ENCODE peak calls at places on chromosomes 7 and 10, in five cellular contexts. A is amygdala; Y is GM19239; E is activated T-cell treated with anti-CD3 and anti-CD28 coated beads, Interleukin-2, amount 50 U/mL, for 4 hours; F is stimulated activated CD4-positive, alpha-beta T cell treated with anti-CD3 and anti-CD28 coated beads, TNF-alpha, amount 100 ng/mL, for 48 hours. Q is an unnamed sample.

GRCh38 chr10:33801705-33802104 is 467.2 kb upstream of the NRP1 start:
- DNase-seq in Y (no peak), A (no peak), F (no peak), E (no peak), Q (no peak)

GRCh38 chr10:124700293-124701037 is 43.7 kb downstream of the FAM53B start:
- DNase-seq in A (no peak), F (no peak), E (no peak), Y (no peak), Q (no peak)

GRCh38 chr7:28236560-28236959 is 56.0 kb upstream of the JAZF1 start:
- DNase-seq in E (no peak), F (no peak), Y (no peak), A (no peak), Q (no peak)

GRCh38 chr10:132355297-132355696 is 23.3 kb downstream of the LRRC27 start:
- DNase-seq in E (no peak), F (no peak), Y (no peak), A (no peak), Q (no peak)

GRCh38 chr7:117993377-117994003 is 120.2 kb upstream of the CTTNBP2 start:
- DNase-seq in E (no peak), F (no peak), Y (peak; percentile 6), A (peak; percentile 32), Q (no peak)

GRCh38 chr10:30784521-30784895 is 155.0 kb upstream of the LYZL2 start:
- DNase-seq in A (no peak), F (no peak), Y (no peak), E (no peak), Q (no peak)

GRCh38 chr10:48493083-48493871 is 111.6 kb downstream of the ARHGAP22 start:
- DNase-seq in A (no peak), E (no peak), Y (no peak), F (no peak), Q (no peak)

GRCh38 chr7:125847055-125847454 is 917.4 kb upstream of the POT1 start:
- DNase-seq in F (no peak), Y (no peak), A (no peak), E (no peak), Q (no peak)

GRCh38 chr10:102352066-102352715 is 43.3 kb upstream of the NFKB2 start:
- DNase-seq in E (peak; percentile 77), Y (peak; percentile 64), A (no peak), F (peak; percentile 71), Q (peak; percentile 70)

GRCh38 chr7:134941185-134941900 is 45.0 kb upstream of the AGBL3 start:
- DNase-seq in Y (no peak), A (no peak), F (no peak), E (no peak), Q (no peak)

GRCh38 chr10:93612237-93612636 is at the start of gene PDE6C:
- DNase-seq in F (no peak), E (no peak), Y (no peak), A (no peak), Q (no peak)

GRCh38 chr7:141014091-141014490 is 661 bp downstream of the MRPS33 start:
- DNase-seq in Y (no peak), F (no peak), A (no peak), E (no peak), Q (no peak)

GRCh38 chr7:22414424-22414823 is 57.5 kb upstream of the RAPGEF5 start:
- DNase-seq in Y (no peak), E (no peak), A (no peak), F (no peak), Q (no peak)

GRCh38 chr10:129322872-129323271 is 144.2 kb upstream of the MGMT start:
- DNase-seq in F (no peak), E (no peak), A (no peak), Y (no peak), Q (no peak)

GRCh38 chr7:21013765-21014502 is 227.2 kb upstream of the SP8 start:
- DNase-seq in A (no peak), Y (no peak), E (no peak), F (no peak), Q (no peak)

GRCh38 chr10:75253281-75254220 is 17.8 kb upstream of the COMTD1 start:
- DNase-seq in E (no peak), Y (no peak), F (no peak), A (no peak), Q (no peak)

GRCh38 chr10:97731346-97732051 is 5.4 kb upstream of the ZFYVE27 start:
- DNase-seq in E (peak; percentile 52), Y (no peak), A (peak; percentile 23), F (peak; percentile 41), Q (peak; percentile 55)

GRCh38 chr10:132257271-132257670 is 50.5 kb downstream of the STK32C start:
- DNase-seq in Y (no peak), E (peak; percentile 20), A (no peak), F (peak; percentile 20), Q (no peak)

GRCh38 chr10:1724921-1725320 is 12.4 kb downstream of the ADARB2 start:
- DNase-seq in Y (no peak), E (no peak), F (no peak), A (no peak), Q (no peak)

GRCh38 chr7:138878064-138878463 is 80.1 kb upstream of the ATP6V0A4 start:
- DNase-seq in F (no peak), Y (no peak), A (no peak), E (no peak), Q (no peak)

GRCh38 chr7:65438593-65438992 is 64.9 kb downstream of the ZNF92 start:
- DNase-seq in A (no peak), F (no peak), Y (no peak), E (no peak), Q (no peak)

GRCh38 chr10:118908487-118909280 is 120.8 kb upstream of the NANOS1 start:
- DNase-seq in A (no peak), Y (no peak), E (no peak), F (no peak), Q (no peak)

Q was measured in activated gamma-delta T cell treated with Interleukin-2 at 50 U/mL for 16 hours.